ENCODE peak calls at places on chromosome 5, in eight cellular contexts. V is ovary; Z is left lung; G is CD4-positive, CD25-positive, alpha-beta regulatory T cell; T is upper lobe of left lung; F is A549; E is body of pancreas; O is kidney. Y is an unnamed sample. For H3K9me3, the result is how much of the 10 kb centered on the place peaks cover.

GRCh38 chr5:77550416-77550815 is 58.3 kb upstream of the WDR41 start:
- DNase-seq in T (no peak), V (no peak), E (no peak), F (no peak), G (no peak), Z (no peak), O (no peak), Y (no peak)

GRCh38 chr5:160462167-160462566 is 40.5 kb downstream of the PTTG1 start:
- DNase-seq in E (no peak), T (no peak), Z (no peak), O (no peak), F (no peak), G (no peak), V (no peak), Y (no peak)

GRCh38 chr5:159854916-159855315 is 61.4 kb upstream of the ADRA1B start:
- DNase-seq in G (no peak), F (no peak), V (no peak), O (no peak), E (no peak), Z (no peak), T (no peak), Y (no peak)

GRCh38 chr5:54861212-54861894 is 124.0 kb downstream of the ESM1 start:
- DNase-seq in O (no peak), G (no peak), F (no peak), E (no peak), V (no peak), Z (no peak), T (no peak), Y (no peak)

GRCh38 chr5:134084166-134084565 is 30.3 kb upstream of the TCF7 start:
- DNase-seq in G (no peak), F (no peak), Z (no peak), V (no peak), O (no peak), E (no peak), T (no peak), Y (no peak)

GRCh38 chr5:62596096-62596495 is 17.5 kb downstream of the LRRC70 start:
- DNase-seq in T (no peak), Z (no peak), O (no peak), F (no peak), E (no peak), V (no peak), G (no peak), Y (peak)

GRCh38 chr5:88438006-88438405 is 169.4 kb upstream of the TMEM161B start:
- DNase-seq in Z (no peak), E (no peak), V (no peak), O (no peak), G (no peak), T (no peak), F (peak), Y (no peak)

GRCh38 chr5:109759304-109759703 is 69.6 kb downstream of the MAN2A1 start:
- DNase-seq in F (no peak), G (no peak), T (no peak), E (no peak), Z (no peak), O (no peak), V (no peak), Y (no peak)

GRCh38 chr5:82031220-82032119 is 59.6 kb downstream of the ATG10 start:
- DNase-seq in G (no peak), F (no peak), T (no peak), E (no peak), V (no peak), O (no peak), Z (no peak), Y (no peak)

GRCh38 chr5:40717281-40717680 is 37.6 kb downstream of the PTGER4 start:
- DNase-seq in O (no peak), E (no peak), T (no peak), V (no peak), G (no peak), F (peak), Z (no peak), Y (no peak)

GRCh38 chr5:148820778-148821395 is 5.5 kb upstream of the ADRB2 start:
- DNase-seq in G (no peak), V (no peak), Z (no peak), E (peak), T (no peak), F (peak), O (no peak), Y (no peak)

GRCh38 chr5:15001512-15001911 is 129.9 kb upstream of the ANKH start:
- DNase-seq in V (no peak), F (no peak), O (no peak), T (no peak), E (no peak), G (no peak), Z (no peak), Y (no peak)

GRCh38 chr5:73387630-73388370 is 60.8 kb downstream of the FOXD1 start:
- DNase-seq in Z (no peak), E (no peak), O (no peak), G (peak), F (no peak), V (no peak), T (no peak), Y (no peak)

GRCh38 chr5:94941113-94941765 is 322.8 kb downstream of the SLF1 start:
- DNase-seq in T (no peak), F (no peak), G (no peak), O (no peak), Z (no peak), V (no peak), E (no peak), Y (no peak)

GRCh38 chr5:81633916-81634315 is 117.0 kb downstream of the SSBP2 start:
- DNase-seq in T (no peak), O (no peak), E (no peak), V (no peak), G (no peak), Z (no peak), F (no peak), Y (no peak)

GRCh38 chr5:115490601-115491000 is 54.0 kb downstream of the FEM1C start:
- DNase-seq in Z (no peak), E (no peak), T (no peak), O (no peak), F (no peak), V (no peak), G (no peak), Y (no peak)

GRCh38 chr5:175895701-175896102 is 24.3 kb downstream of the CPLX2 start:
- DNase-seq in T (no peak), V (no peak), Z (no peak), E (no peak), F (no peak), O (no peak), G (peak), Y (no peak)

GRCh38 chr5:128649183-128649582 is 111.1 kb upstream of the FBN2 start:
- DNase-seq in F (no peak), T (no peak), O (no peak), V (no peak), G (no peak), E (no peak), Z (no peak), Y (no peak)

GRCh38 chr5:150279618-150280017 is 10.0 kb downstream of the CAMK2A start:
- DNase-seq in V (no peak), F (no peak), G (no peak), Z (no peak), E (no peak), O (no peak), T (no peak), Y (no peak)

GRCh38 chr5:21806943-21807342 is 1046.2 kb downstream of the CDH12 start:
- DNase-seq in T (no peak), E (no peak), F (no peak), Z (no peak), O (no peak), G (no peak), V (no peak), Y (peak)

GRCh38 chr5:15823413-15823812 is 323.4 kb downstream of the FBXL7 start:
- DNase-seq in E (no peak), G (no peak), V (no peak), O (no peak), Z (no peak), T (no peak), F (no peak), Y (no peak)

GRCh38 chr5:31556461-31556860 is 24.4 kb downstream of the C5orf22 start:
- DNase-seq in T (no peak), G (no peak), F (no peak), O (no peak), Z (no peak), V (no peak), E (no peak), Y (no peak)

GRCh38 chr5:175752826-175753535 is 95.1 kb downstream of the HRH2 start:
- DNase-seq in V (no peak), F (no peak), O (peak), E (no peak), Z (no peak), G (no peak), T (no peak), Y (no peak)

DNA sequence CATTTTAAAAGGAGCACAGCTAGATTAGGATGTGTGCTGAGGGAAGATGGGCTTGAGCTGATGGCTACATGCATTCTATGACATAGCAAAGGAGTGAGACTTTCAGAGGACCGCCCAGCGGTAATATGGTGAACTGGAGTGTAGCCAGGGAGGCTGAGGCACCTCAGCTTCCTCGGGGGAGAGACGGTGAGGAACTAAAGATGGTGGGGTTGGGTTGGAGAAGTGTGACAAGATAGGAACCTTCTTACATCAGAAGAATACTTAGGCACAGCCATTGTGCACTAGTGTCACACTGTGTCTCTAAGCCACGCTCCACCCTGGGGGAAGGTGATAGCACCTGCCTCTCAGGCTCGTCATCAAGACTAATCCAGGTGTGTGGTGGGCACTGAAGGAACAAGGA is 118.0 kb upstream of the IRX2 start:
- DNase-seq in T (no peak), E (no peak), O (no peak), G (no peak), V (no peak), F (no peak), Z (no peak), Y (no peak)
- H3K27ac ChIP-seq in T (no peak), E (no peak), O (no peak), G (no peak), V (no peak), F (no peak), Z (no peak), Y (no peak)

DNA sequence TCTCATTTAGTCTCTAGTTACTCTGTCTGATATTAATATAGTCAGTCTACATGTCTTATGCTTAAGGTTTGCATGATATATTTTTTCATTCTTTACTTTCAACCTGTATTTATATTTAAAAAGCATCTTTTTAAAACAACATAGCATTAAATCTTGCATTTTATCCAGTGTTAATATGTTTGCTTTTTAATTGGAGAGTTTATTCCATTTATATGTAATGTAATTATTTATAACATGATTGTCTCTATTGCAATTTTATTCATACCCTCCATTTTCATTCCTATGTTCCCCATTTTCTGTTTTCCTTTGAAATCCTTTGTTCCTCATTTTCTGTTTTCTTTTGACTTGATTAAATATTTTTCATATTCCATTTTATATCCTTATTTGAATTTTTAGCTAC is 13.3 kb downstream of the PCDHB15 start:
- DNase-seq in F (no peak), G (no peak), Z (no peak), O (no peak), V (no peak), T (no peak), E (no peak), Y (no peak)
- H3K9me3 ChIP-seq in F (half or more), G (half or more), Z (under half), O (under half), V (under half), T (half or more), E (under half), Y (half or more)

DNA sequence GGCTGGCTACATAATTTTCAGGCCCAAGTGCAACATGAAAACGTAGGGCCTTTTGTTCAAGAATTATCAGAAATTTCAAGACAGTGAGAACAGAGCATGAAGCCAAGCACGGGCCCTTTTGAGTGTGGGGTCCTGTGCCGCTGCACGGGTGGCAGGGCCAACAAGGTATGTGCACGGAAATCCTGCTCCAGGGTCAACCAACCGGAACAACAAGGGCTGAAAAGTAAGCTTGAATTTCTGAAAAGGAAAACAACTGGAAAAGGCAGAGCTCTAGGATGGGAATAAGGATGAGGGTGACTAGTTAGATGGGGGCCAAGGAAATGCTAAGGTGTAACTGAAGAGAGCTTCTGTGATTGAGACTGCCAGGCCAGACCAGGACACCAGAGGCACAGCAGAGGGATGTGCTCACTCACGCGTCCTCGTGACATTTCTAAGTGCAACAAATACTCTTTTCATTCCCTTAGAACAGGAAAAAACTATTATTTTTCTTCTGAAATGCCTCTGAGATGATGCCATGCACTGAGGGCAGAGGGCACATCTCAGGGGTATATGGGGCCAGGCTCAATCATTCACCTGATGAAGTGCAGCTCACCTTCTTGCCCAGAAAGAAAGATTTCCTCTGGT is 80.6 kb upstream of the LRRTM2 start:
- DNase-seq in Z (no peak), T (no peak), G (no peak), O (peak), V (no peak), F (no peak), E (peak), Y (peak)
- H3K27ac ChIP-seq in Z (no peak), T (no peak), G (no peak), O (peak), V (peak), F (no peak), E (peak), Y (no peak)

GRCh38 chr5:141313711-141314110 is 6.9 kb downstream of the TAF7 start:
- DNase-seq in Z (no peak), O (no peak), G (no peak), F (no peak), T (no peak), V (no peak), E (no peak), Y (no peak)
- H3K9me3 ChIP-seq in Z (under half), O (under half), G (half or more), F (half or more), T (half or more), V (under half), E (under half), Y (under half)